ENCODE peak calls at places on chromosomes 11 and 22, in four cellular contexts. N is mammary epithelial cell, B is T-helper 1 cell, W is GM23338. R is an unnamed sample.

GRCh38 chr22:49321477-49322055 is 506.1 kb downstream of the BRD1 start:
- DNase-seq in N (no peak), B (no peak), W (no peak), R (no peak)

GRCh38 chr22:42780070-42780540 is 59.4 kb upstream of the A4GALT start:
- DNase-seq in B (no peak), N (peak; percentile 72), W (peak; percentile 97), R (peak; percentile 55)

GRCh38 chr11:13769188-13769587 is 100.7 kb downstream of the FAR1 start:
- DNase-seq in W (no peak), N (no peak), B (no peak), R (no peak)

GRCh38 chr22:48736593-48737460 is 1090.8 kb downstream of the BRD1 start:
- DNase-seq in B (no peak), N (no peak), W (no peak), R (no peak)

GRCh38 chr22:28187612-28188011 is 268.6 kb upstream of the PITPNB start:
- DNase-seq in N (no peak), B (no peak), W (peak; percentile 53), R (no peak)

GRCh38 chr11:69950120-69950519 is 128.0 kb upstream of the ANO1 start:
- DNase-seq in W (peak; percentile 88), N (peak; percentile 47), B (no peak), R (no peak)

GRCh38 chr22:37843746-37844089 is 416 bp downstream of the ANKRD54 start:
- DNase-seq in B (peak; percentile 53), N (no peak), W (peak; percentile 58), R (no peak)

GRCh38 chr11:71352748-71353147 is 95.4 kb downstream of the DHCR7 start:
- DNase-seq in B (no peak), W (no peak), N (no peak), R (no peak)

GRCh38 chr11:125111341-125112234 is at the start of gene TMEM218:
- DNase-seq in N (peak; percentile 99), W (peak; percentile 99), B (peak; percentile 91), R (peak; percentile 96)

GRCh38 chr11:70712471-70712870 is 314.1 kb downstream of the CTTN start:
- DNase-seq in W (peak; percentile 58), B (no peak), N (no peak), R (no peak)

GRCh38 chr11:83713701-83714100 is 427.5 kb upstream of the CCDC90B start:
- DNase-seq in B (no peak), W (no peak), N (no peak), R (no peak)

GRCh38 chr11:15101072-15101701 is 13.5 kb upstream of the INSC start:
- DNase-seq in B (peak; percentile 10), N (peak; percentile 49), W (peak; percentile 82), R (no peak)

GRCh38 chr22:25085930-25086901 is 113.4 kb upstream of the CRYBB3 start:
- DNase-seq in B (no peak), N (peak; percentile 24), W (no peak), R (no peak)

GRCh38 chr11:122107045-122107444 is 9.0 kb downstream of the BLID start:
- DNase-seq in N (no peak), B (no peak), W (no peak), R (no peak)

GRCh38 chr11:61392991-61393595 is 706 bp downstream of the TMEM216 start:
- DNase-seq in N (no peak), W (peak; percentile 43), B (no peak), R (no peak)

GRCh38 chr11:35567737-35568465 is 42.5 kb upstream of the PAMR1 start:
- DNase-seq in W (no peak), N (peak; percentile 94), B (no peak), R (no peak)

GRCh38 chr22:28560005-28560742 is 119.5 kb downstream of the TTC28 start:
- DNase-seq in N (peak; percentile 50), W (no peak), B (no peak), R (no peak)

GRCh38 chr11:74255741-74256369 is 55.6 kb downstream of the P4HA3 start:
- DNase-seq in B (peak; percentile 9), N (peak; percentile 50), W (peak; percentile 71), R (peak; percentile 21)

GRCh38 chr22:44516841-44517240 is 18.8 kb upstream of the RTL6 start:
- DNase-seq in W (no peak), B (no peak), N (no peak), R (no peak)

GRCh38 chr11:103731681-103732080 is 304.8 kb upstream of the DDI1 start:
- DNase-seq in B (no peak), N (no peak), W (no peak), R (no peak)

GRCh38 chr11:11584937-11585336 is 36.9 kb downstream of the GALNT18 start:
- DNase-seq in N (no peak), W (no peak), B (no peak), R (no peak)

GRCh38 chr11:121936375-121936774 is 179.6 kb downstream of the BLID start:
- DNase-seq in W (no peak), B (no peak), N (no peak), R (no peak)

GRCh38 chr11:27700351-27701261 is at the start of gene BDNF:
- DNase-seq in W (peak; percentile 72), B (no peak), N (no peak), R (no peak)

GRCh38 chr11:102260241-102260640 is 57.0 kb upstream of the BIRC3 start:
- DNase-seq in N (peak; percentile 47), W (peak; percentile 59), B (no peak), R (no peak)

GRCh38 chr11:127035812-127036211 is 35.2 kb upstream of the KIRREL3 start:
- DNase-seq in B (no peak), N (no peak), W (no peak), R (no peak)

GRCh38 chr11:81744336-81745116 is 989.1 kb downstream of the FAM181B start:
- DNase-seq in N (no peak), W (no peak), B (no peak), R (no peak)

GRCh38 chr11:36509265-36509664 is 807 bp downstream of the TRAF6 start:
- DNase-seq in W (peak; percentile 35), B (peak; percentile 13), N (peak; percentile 37), R (peak; percentile 10)

GRCh38 chr11:116500002-116500832 is 272.6 kb downstream of the BUD13 start:
- DNase-seq in N (no peak), B (no peak), W (peak; percentile 32), R (no peak)

GRCh38 chr11:109644158-109644557 is 222.2 kb downstream of the C11orf87 start:
- DNase-seq in W (no peak), N (no peak), B (no peak), R (no peak)

GRCh38 chr11:79336740-79337517 is 103.9 kb downstream of the TENM4 start:
- DNase-seq in W (no peak), B (no peak), N (no peak), R (no peak)

R was measured in naive thymus-derived CD4-positive, alpha-beta T cell.